ENCODE peak calls at places on chromosomes 7 and 10, in seven cellular contexts. V is HFFc6, N is OCI-LY7, X is GM10248, C is cardiac fibroblast, T is mesothelial cell of epicardium, D is brain microvascular endothelial cell. J is an unnamed sample.

GRCh38 chr7:44561481-44561880 is 12.2 kb downstream of the DDX56 start:
- DNase-seq in V (no peak), N (no peak), X (no peak), C (no peak), T (no peak), D (no peak), J (no peak)

GRCh38 chr7:68185641-68186040 is 1189.0 kb downstream of the TYW1 start:
- DNase-seq in V (no peak), N (no peak), X (no peak), C (no peak), T (no peak), D (no peak), J (no peak)

GRCh38 chr10:101446071-101446470 is 92.1 kb downstream of the BTRC start:
- DNase-seq in V (no peak), N (no peak), X (no peak), C (no peak), T (no peak), D (no peak), J (no peak)

GRCh38 chr10:6579904-6580278 is at the start of gene PRKCQ:
- DNase-seq in V (no peak), N (no peak), X (peak), C (no peak), T (no peak), D (no peak), J (no peak)

GRCh38 chr10:133013478-133013877 is 71.1 kb upstream of the CFAP46 start:
- DNase-seq in V (no peak), N (no peak), X (no peak), C (no peak), T (no peak), D (no peak), J (no peak)

GRCh38 chr7:101381549-101381948 is 18.9 kb downstream of the COL26A1 start:
- DNase-seq in V (no peak), N (no peak), X (no peak), C (no peak), T (no peak), D (no peak), J (no peak)

GRCh38 chr10:8616166-8616565 is 561.7 kb downstream of the GATA3 start:
- DNase-seq in V (no peak), N (peak), X (peak), C (no peak), T (no peak), D (no peak), J (no peak)

GRCh38 chr10:13987472-13987871 is 343.3 kb downstream of the FRMD4A start:
- DNase-seq in V (peak), N (no peak), X (no peak), C (peak), T (no peak), D (peak), J (peak)

GRCh38 chr7:157780312-157780711 is 443.5 kb downstream of the DNAJB6 start:
- DNase-seq in V (no peak), N (no peak), X (no peak), C (no peak), T (no peak), D (no peak), J (no peak)

GRCh38 chr7:1348836-1349335 is 110.4 kb downstream of the MICALL2 start:
- DNase-seq in V (no peak), N (no peak), X (no peak), C (no peak), T (no peak), D (no peak), J (no peak)

GRCh38 chr7:91565499-91566331 is 301.5 kb downstream of the FZD1 start:
- DNase-seq in V (no peak), N (no peak), X (no peak), C (no peak), T (no peak), D (no peak), J (no peak)

GRCh38 chr7:2929321-2930201 is 85.5 kb upstream of the GNA12 start:
- DNase-seq in V (no peak), N (no peak), X (no peak), C (no peak), T (no peak), D (no peak), J (no peak)

GRCh38 chr10:78972947-78973900 is 95.5 kb upstream of the ZMIZ1 start:
- DNase-seq in V (peak), N (peak), X (peak), C (peak), T (peak), D (peak), J (peak)

GRCh38 chr7:89837515-89837914 is 316.8 kb upstream of the STEAP1 start:
- DNase-seq in V (no peak), N (no peak), X (no peak), C (no peak), T (no peak), D (no peak), J (no peak)

GRCh38 chr10:11472158-11472753 is 139.2 kb downstream of the USP6NL start:
- DNase-seq in V (peak), N (peak), X (peak), C (peak), T (peak), D (peak), J (peak)

GRCh38 chr10:60042262-60042661 is 135.9 kb upstream of the CCDC6 start:
- DNase-seq in V (no peak), N (no peak), X (no peak), C (no peak), T (no peak), D (no peak), J (no peak)

GRCh38 chr10:34252111-34252510 is 563.0 kb downstream of the PARD3 start:
- DNase-seq in V (no peak), N (no peak), X (no peak), C (no peak), T (no peak), D (no peak), J (no peak)

GRCh38 chr10:34250722-34251121 is 564.4 kb downstream of the PARD3 start:
- DNase-seq in V (no peak), N (no peak), X (no peak), C (no peak), T (no peak), D (no peak), J (no peak)

GRCh38 chr10:34251177-34251576 is 563.9 kb downstream of the PARD3 start:
- DNase-seq in V (no peak), N (no peak), X (no peak), C (no peak), T (no peak), D (no peak), J (no peak)

GRCh38 chr10:34247560-34247959 is 567.5 kb downstream of the PARD3 start:
- DNase-seq in V (no peak), N (no peak), X (no peak), C (no peak), T (no peak), D (no peak), J (no peak)

DNA sequence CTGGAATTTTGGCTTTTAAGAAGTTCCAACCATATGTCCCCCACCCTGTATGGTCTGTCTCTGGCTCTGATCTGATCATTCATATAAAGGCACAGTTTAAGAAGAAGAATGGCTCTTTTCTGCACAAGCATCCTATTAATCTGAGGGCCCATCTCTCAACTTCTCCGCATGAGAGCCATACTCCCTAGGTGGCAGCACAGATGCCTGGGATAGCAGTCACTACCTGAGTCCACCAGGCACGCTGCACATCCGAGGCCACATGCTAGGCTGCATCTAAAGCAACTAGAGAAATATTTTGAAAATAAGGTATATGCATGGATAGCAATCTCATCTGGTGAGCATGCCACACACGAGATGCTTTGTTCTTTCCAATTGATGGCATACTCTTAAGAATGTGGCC is 565.5 kb downstream of the PARD3 start:
- DNase-seq in V (no peak), N (no peak), X (no peak), C (no peak), T (no peak), D (no peak), J (no peak)
- TF ChIP-seq CTCF in V (peak), N (no peak), X (no peak), C (no peak), T (no peak), D (peak), J (no peak)

DNA sequence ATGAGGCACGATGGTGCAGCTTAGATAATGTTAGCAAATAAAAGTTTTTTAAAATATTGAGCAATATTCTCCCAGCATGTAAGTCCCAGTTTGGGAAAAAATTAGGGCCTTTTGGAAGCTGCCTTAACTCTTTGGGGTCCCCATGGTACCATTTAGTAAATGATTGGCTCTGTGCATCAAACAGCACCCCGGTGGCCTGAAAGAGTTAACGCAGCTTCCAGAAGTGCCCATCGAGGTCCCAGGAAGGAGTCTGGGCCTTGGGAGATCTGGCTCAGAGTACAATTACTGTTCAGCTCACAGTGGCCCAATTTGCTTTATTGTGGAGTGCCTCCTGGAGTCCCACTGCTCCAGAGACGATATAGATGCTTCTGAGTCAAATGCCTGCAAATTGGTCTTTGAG is 31.7 kb downstream of the WDFY4 start:
- DNase-seq in V (no peak), N (no peak), X (no peak), C (no peak), T (no peak), D (no peak), J (no peak)
- TF ChIP-seq CTCF in V (no peak), N (no peak), X (peak), C (no peak), T (no peak), D (no peak), J (no peak)

GRCh38 chr10:50624154-50624865 is 554 bp upstream of the SGMS1 start:
- DNase-seq in V (peak), N (peak), X (peak), C (peak), T (peak), D (peak), J (peak)
- TF ChIP-seq CTCF in V (no peak), N (no peak), X (no peak), C (no peak), T (no peak), D (no peak), J (no peak)

GRCh38 chr10:27779462-27779861 is 33.8 kb upstream of the MKX start:
- DNase-seq in V (no peak), N (no peak), X (no peak), C (no peak), T (no peak), D (no peak), J (no peak)

GRCh38 chr10:27784272-27784671 is 38.7 kb upstream of the MKX start:
- DNase-seq in V (no peak), N (no peak), X (no peak), C (no peak), T (no peak), D (no peak), J (no peak)

GRCh38 chr10:27783660-27784059 is 38.0 kb upstream of the MKX start:
- DNase-seq in V (peak), N (peak), X (no peak), C (peak), T (no peak), D (peak), J (peak)
- TF ChIP-seq CTCF in V (peak), N (peak), X (no peak), C (no peak), T (no peak), D (peak), J (peak)

DNA sequence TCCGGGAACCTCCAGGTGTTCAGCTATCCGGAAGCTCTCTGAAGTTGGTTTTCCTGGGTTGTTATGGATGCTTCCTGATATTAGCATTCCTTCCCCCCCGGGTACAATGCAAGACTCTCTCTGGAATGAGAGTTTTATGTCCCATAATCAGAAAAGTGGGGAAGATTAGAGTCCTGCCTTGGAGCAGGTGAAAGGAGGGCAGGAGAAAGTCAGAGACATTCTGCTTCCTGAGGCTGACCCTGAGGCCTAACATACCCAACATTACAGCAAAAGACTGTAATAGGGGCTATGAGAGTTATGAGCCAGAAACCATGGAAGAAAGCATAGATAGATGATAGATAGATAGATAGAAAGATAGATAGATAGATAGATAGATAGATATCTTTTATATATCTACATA is 36.9 kb downstream of the PRPS1L1 start:
- DNase-seq in V (no peak), N (no peak), X (no peak), C (no peak), T (no peak), D (no peak), J (no peak)
- TF ChIP-seq CTCF in V (no peak), N (no peak), X (no peak), C (no peak), T (no peak), D (no peak), J (no peak)

GRCh38 chr7:16421333-16422099 is at the start of gene CRPPA:
- DNase-seq in V (peak), N (no peak), X (peak), C (peak), T (peak), D (no peak), J (peak)

GRCh38 chr7:16422100-16422430 is 727 bp upstream of the CRPPA start:
- DNase-seq in V (no peak), N (no peak), X (no peak), C (peak), T (no peak), D (no peak), J (no peak)

GRCh38 chr7:16423761-16424160 is 2.4 kb upstream of the CRPPA start:
- DNase-seq in V (no peak), N (no peak), X (no peak), C (no peak), T (no peak), D (no peak), J (no peak)

GRCh38 chr7:16420649-16421332 is 547 bp downstream of the CRPPA start:
- DNase-seq in V (peak), N (no peak), X (peak), C (peak), T (peak), D (peak), J (peak)

GRCh38 chr7:16422917-16423316 is 1.6 kb upstream of the CRPPA start:
- DNase-seq in V (no peak), N (no peak), X (no peak), C (no peak), T (no peak), D (no peak), J (no peak)
- TF ChIP-seq CTCF in V (no peak), N (no peak), X (no peak), C (no peak), T (no peak), D (peak), J (no peak)

DNA sequence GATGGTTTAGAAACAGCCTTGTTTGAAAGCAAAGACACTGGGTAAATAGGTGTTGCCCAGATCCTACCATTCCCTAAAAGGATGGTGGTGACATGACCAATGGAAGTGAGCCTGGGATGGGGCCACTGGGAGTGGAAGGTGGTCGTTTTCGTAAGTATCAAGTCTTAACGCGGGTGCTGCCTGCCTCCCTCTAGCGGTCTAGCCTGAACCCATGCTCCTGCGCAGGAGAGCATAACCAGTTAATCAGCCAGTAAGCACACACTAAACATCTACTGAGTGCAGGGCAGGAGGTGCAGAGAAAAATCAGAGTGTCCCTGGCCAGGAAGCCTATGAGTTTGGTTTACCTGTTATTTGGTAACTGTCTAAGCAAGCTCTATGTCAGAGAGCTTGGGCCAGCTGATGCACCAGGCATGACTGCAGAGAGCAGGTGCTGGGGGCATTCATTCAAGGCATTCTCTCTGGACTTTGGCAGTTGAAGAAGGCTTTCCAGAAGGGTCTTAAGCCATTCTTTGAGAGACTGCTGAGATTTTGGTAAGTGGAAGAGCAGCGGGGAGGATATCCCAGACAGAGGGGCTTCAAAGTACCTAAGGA is 930 bp downstream of the GARIN1A start:
- DNase-seq in V (no peak), N (peak), X (peak), C (peak), T (peak), D (no peak), J (peak)
- TF ChIP-seq CTCF in V (peak), N (peak), X (peak), C (peak), T (no peak), D (peak), J (peak)